ENCODE peak calls at places on chromosome 4, in four cellular contexts. V, O, I and Q are unnamed samples.

GRCh38 chr4:79964715-79965345 is 108.2 kb downstream of the ANTXR2 start:
- DNase-seq in O (no peak), I (no peak), V (peak; percentile 76), Q (no peak)

GRCh38 chr4:126710935-126711334 is 921.8 kb upstream of the INTU start:
- DNase-seq in O (no peak), I (no peak), V (no peak), Q (no peak)

GRCh38 chr4:81915430-81915829 is 443.7 kb upstream of the RASGEF1B start:
- DNase-seq in I (no peak), V (no peak), O (no peak), Q (no peak)

GRCh38 chr4:54014761-54015160 is 49.6 kb downstream of the CHIC2 start:
- DNase-seq in I (no peak), V (no peak), O (no peak), Q (no peak)

GRCh38 chr4:4640692-4641091 is 98.8 kb upstream of the STX18 start:
- DNase-seq in O (no peak), I (peak; percentile 86), V (peak; percentile 52), Q (no peak)

GRCh38 chr4:34046580-34046979 is 2197.7 kb downstream of the ARAP2 start:
- DNase-seq in I (no peak), V (no peak), O (no peak), Q (no peak)

GRCh38 chr4:87566276-87566675 is 37.1 kb upstream of the SPARCL1 start:
- DNase-seq in V (no peak), O (no peak), I (no peak), Q (no peak)

GRCh38 chr4:37847311-37847710 is 20.8 kb downstream of the PGM2 start:
- DNase-seq in I (no peak), V (no peak), O (no peak), Q (no peak)

GRCh38 chr4:76388160-76388908 is 32.6 kb downstream of the CCDC158 start:
- DNase-seq in I (peak; percentile 58), O (no peak), V (no peak), Q (no peak)

GRCh38 chr4:8336412-8337075 is 67.0 kb downstream of the HTRA3 start:
- DNase-seq in V (no peak), I (no peak), O (peak; percentile 61), Q (no peak)

GRCh38 chr4:153211986-153212720 is 7.9 kb downstream of the TRIM2 start:
- DNase-seq in I (no peak), O (no peak), V (no peak), Q (no peak)

GRCh38 chr4:48962636-48963035 is 23.4 kb upstream of the CWH43 start:
- DNase-seq in V (no peak), O (no peak), I (no peak), Q (no peak)

GRCh38 chr4:154506253-154506652 is 14.7 kb upstream of the DCHS2 start:
- DNase-seq in I (peak; percentile 27), O (peak; percentile 38), V (no peak), Q (no peak)

GRCh38 chr4:183249854-183250253 is 70.2 kb downstream of the CLDN22 start:
- DNase-seq in V (no peak), O (no peak), I (peak; percentile 16), Q (no peak)

GRCh38 chr4:123600426-123600825 is 203.8 kb downstream of the SPRY1 start:
- DNase-seq in O (no peak), V (no peak), I (no peak), Q (no peak)

GRCh38 chr4:73682508-73682907 is 57.9 kb upstream of the CXCL8 start:
- DNase-seq in O (no peak), I (no peak), V (no peak), Q (no peak)

GRCh38 chr4:162347492-162348213 is 183.9 kb upstream of the FSTL5 start:
- DNase-seq in I (no peak), V (no peak), O (no peak), Q (no peak)

GRCh38 chr4:174591243-174592021 is 69.1 kb upstream of the HPGD start:
- DNase-seq in V (no peak), O (no peak), I (no peak), Q (no peak)

GRCh38 chr4:78543424-78544238 is 7.9 kb upstream of the ANXA3 start:
- DNase-seq in O (no peak), V (no peak), I (no peak), Q (no peak)

GRCh38 chr4:70505152-70505748 is 13.1 kb upstream of the AMTN start:
- DNase-seq in I (peak; percentile 38), O (peak; percentile 55), V (peak; percentile 77), Q (no peak)

GRCh38 chr4:112312610-112313239 is 15.6 kb downstream of the ALPK1 start:
- DNase-seq in O (no peak), V (no peak), I (no peak), Q (peak; percentile 88)

GRCh38 chr4:161160718-161161117 is 1003.1 kb downstream of the FSTL5 start:
- DNase-seq in O (no peak), I (no peak), V (no peak), Q (no peak)

GRCh38 chr4:169485084-169485483 is 127.3 kb downstream of the NEK1 start:
- DNase-seq in V (no peak), O (no peak), I (no peak), Q (no peak)

GRCh38 chr4:117755438-117755837 is 278.8 kb upstream of the NDST3 start:
- DNase-seq in I (no peak), O (no peak), V (no peak), Q (no peak)

GRCh38 chr4:139014391-139015268 is 951 bp upstream of the NOCT start:
- DNase-seq in O (no peak), I (peak; percentile 64), V (no peak), Q (peak; percentile 32)

GRCh38 chr4:113707013-113707412 is 54.5 kb downstream of the CAMK2D start:
- DNase-seq in O (no peak), I (no peak), V (no peak), Q (no peak)

GRCh38 chr4:123168812-123169211 is 227.8 kb upstream of the SPRY1 start:
- DNase-seq in I (no peak), O (no peak), V (no peak), Q (no peak)

GRCh38 chr4:78654809-78655208 is 103.2 kb downstream of the ANXA3 start:
- DNase-seq in O (no peak), V (no peak), I (no peak), Q (no peak)

GRCh38 chr4:87677731-87678130 is 27.7 kb downstream of the DMP1 start:
- DNase-seq in I (no peak), O (no peak), V (no peak), Q (peak; percentile 12)

GRCh38 chr4:16032871-16033505 is 50.8 kb downstream of the PROM1 start:
- DNase-seq in V (no peak), O (no peak), I (no peak), Q (no peak)

GRCh38 chr4:12583286-12583685 is 900.9 kb downstream of the RAB28 start:
- DNase-seq in V (no peak), O (no peak), I (no peak), Q (no peak)

GRCh38 chr4:12586607-12587006 is 897.5 kb downstream of the RAB28 start:
- DNase-seq in V (no peak), O (no peak), I (no peak), Q (no peak)

GRCh38 chr4:12580787-12581186 is 903.4 kb downstream of the RAB28 start:
- DNase-seq in V (no peak), O (no peak), I (no peak), Q (no peak)

GRCh38 chr4:12588572-12588971 is 895.6 kb downstream of the RAB28 start:
- DNase-seq in I (no peak), O (no peak), V (no peak), Q (no peak)

GRCh38 chr4:12584116-12584875 is 899.8 kb downstream of the RAB28 start:
- DNase-seq in V (no peak), I (no peak), O (no peak), Q (no peak)
- TF ChIP-seq CREM in V (no peak), I (no peak), O (no peak), Q (no peak)

GRCh38 chr4:47270226-47270888 is 193.1 kb downstream of the COMMD8 start:
- DNase-seq in O (no peak), I (no peak), V (no peak), Q (no peak)
- TF ChIP-seq CREM in O (no peak), I (no peak), V (no peak), Q (no peak)

DNA sequence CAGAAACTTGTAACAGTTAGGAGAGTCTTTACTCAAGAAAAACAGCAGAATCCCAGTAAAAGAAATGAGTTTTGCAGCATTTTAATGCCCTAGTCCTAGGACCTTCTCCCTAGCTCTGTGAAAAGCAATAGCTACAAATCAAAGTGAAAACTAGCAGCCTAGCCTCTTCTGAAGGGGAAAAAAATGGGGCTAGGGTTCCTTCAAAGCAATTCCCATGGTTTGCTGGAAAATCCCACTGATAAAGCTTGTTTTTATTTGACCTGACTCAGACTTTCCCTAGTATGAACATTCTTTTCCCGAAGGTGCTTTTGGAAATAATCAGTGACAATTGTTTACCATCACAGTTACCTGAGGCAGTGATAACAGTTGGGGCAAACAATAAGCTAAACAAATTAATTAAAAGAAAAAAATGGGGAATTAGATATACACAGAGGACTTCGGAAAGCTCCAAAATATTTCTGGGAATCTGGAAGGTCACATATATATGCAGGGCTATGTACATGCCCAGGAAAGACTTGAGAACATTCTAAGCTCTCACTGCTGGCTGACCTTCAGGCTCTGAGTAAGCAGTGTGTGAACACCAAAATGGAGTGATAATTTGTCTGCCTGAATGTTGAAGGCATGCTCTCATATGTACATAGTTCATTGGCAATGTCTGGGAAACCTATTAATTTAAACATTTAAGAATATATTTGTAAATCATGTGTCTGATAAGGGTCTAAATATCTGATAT is 285.9 kb downstream of the KCTD8 start:
- DNase-seq in V (no peak), I (no peak), O (no peak), Q (no peak)
- TF ChIP-seq CREM in V (no peak), I (no peak), O (no peak), Q (no peak)

DNA sequence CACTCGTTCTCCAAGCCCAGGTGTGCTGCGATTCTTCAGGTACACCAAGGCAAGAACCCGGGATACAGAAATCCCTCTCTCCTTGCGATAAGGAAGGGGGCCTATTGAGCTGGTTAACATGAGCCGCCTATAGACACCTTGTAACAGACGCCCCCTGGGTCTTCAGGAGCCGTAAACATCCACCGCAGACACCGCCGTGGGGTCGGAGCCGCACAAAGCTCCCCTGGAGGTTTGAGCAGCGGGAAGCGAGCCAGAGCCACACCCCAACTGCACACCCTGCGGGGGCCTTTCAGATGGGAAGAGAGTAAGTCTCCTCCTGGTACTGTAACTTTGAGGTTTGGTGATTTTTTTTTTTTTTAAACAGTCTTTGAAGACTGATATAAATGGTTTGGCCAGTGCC is 46.6 kb downstream of the ZFP42 start:
- DNase-seq in I (no peak), V (peak; percentile 17), O (no peak), Q (no peak)
- TF ChIP-seq CREM in I (no peak), V (no peak), O (no peak), Q (no peak)

GRCh38 chr4:176910646-176911045 is 117.9 kb upstream of the VEGFC start:
- DNase-seq in V (no peak), I (no peak), O (no peak), Q (no peak)

GRCh38 chr4:176902710-176903323 is 110.1 kb upstream of the VEGFC start:
- DNase-seq in I (no peak), V (no peak), O (no peak), Q (peak; percentile 53)

DNA sequence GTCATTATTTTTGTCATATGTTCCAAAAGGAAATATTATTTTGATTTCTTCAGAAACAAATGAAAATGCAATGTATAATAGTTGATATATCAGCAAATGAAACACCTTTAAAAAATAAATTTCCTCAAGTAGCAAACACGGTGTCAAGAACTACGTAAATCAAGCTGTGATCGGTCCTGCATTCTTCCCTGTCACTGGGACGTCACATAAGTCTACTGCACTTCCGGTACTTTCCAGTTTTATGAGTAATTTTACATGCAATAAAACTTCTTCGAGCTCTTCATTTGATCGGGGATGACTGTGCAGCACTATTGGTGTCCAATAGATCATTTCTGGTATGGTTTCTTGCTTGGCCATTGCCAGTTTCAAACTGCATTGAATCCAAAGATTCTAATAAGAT is 114.0 kb upstream of the VEGFC start:
- DNase-seq in I (no peak), V (no peak), O (no peak), Q (no peak)
- TF ChIP-seq CREM in I (no peak), V (no peak), O (no peak), Q (no peak)